ENCODE peak calls at places on chromosomes 4 and X, in eight cellular contexts. J is uterus; A is naive thymus-derived CD4-positive, alpha-beta T cell; X is transverse colon; M is neural progenitor cell; K is lower lobe of right lung; L is mesenchymal stem cell; R is CD4-positive, CD25-positive, alpha-beta regulatory T cell. B is an unnamed sample. For H3K9me3, the result is how much of the 10 kb centered on the place peaks cover.

GRCh38 chrX:109489174-109489573 is 7.3 kb upstream of the GUCY2F start:
- DNase-seq in J (no peak), A (no peak), X (no peak), M (no peak), K (no peak), L (no peak), R (no peak), B (no peak)

GRCh38 chr4:7418131-7418943 is 16.4 kb downstream of the PSAPL1 start:
- DNase-seq in J (no peak), A (no peak), X (peak), M (no peak), K (no peak), L (no peak), R (no peak), B (no peak)

GRCh38 chr4:148530114-148530513 is 87.9 kb upstream of the NR3C2 start:
- DNase-seq in J (no peak), A (no peak), X (no peak), M (no peak), K (no peak), L (no peak), R (no peak), B (no peak)

GRCh38 chr4:113809313-113809712 is 47.8 kb upstream of the CAMK2D start:
- DNase-seq in J (peak), A (no peak), X (peak), M (no peak), K (peak), L (peak), R (no peak), B (no peak)

GRCh38 chrX:18149454-18149853 is 71.2 kb downstream of the BEND2 start:
- DNase-seq in J (no peak), A (no peak), X (no peak), M (no peak), K (no peak), L (no peak), R (no peak), B (no peak)

GRCh38 chrX:129572422-129572821 is 32.4 kb downstream of the OCRL start:
- DNase-seq in J (no peak), A (no peak), X (no peak), M (no peak), K (no peak), L (no peak), R (no peak), B (no peak)

GRCh38 chr4:38860788-38861424 is 4.3 kb upstream of the TLR6 start:
- DNase-seq in J (no peak), A (peak), X (peak), M (peak), K (peak), L (no peak), R (peak), B (peak)

GRCh38 chr4:152590179-152591031 is 54.5 kb upstream of the FBXW7 start:
- DNase-seq in J (no peak), A (no peak), X (no peak), M (no peak), K (no peak), L (peak), R (no peak), B (peak)

DNA sequence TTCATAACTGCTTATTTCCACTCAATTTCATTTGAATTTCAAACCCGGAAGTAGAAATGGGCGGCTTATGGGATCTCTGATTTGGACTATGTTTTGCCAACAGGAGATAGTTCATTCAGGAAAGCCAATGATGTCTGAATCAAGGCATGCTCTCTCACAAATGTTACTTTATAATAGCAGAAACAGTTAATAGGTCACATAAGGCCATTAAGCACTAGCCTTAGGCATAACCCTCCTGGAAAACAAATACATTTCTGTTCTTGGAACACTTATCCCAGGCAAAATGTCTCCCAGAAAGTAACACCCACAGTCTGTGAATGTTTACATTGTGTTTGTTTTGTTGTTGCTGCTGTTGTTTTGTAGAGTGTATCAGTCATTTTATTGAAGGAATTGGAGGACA is 1347.2 kb upstream of the PCDH7 start:
- DNase-seq in J (no peak), A (no peak), X (no peak), M (no peak), K (no peak), L (no peak), R (no peak), B (no peak)
- H3K9me3 ChIP-seq in J (under half), A (under half), X (under half), M (under half), K (under half), L (under half), R (under half), B (under half)

GRCh38 chr4:19945501-19945900 is 306.2 kb upstream of the SLIT2 start:
- DNase-seq in J (no peak), A (no peak), X (no peak), M (no peak), K (no peak), L (no peak), R (no peak), B (no peak)

GRCh38 chr4:19944251-19944650 is 307.5 kb upstream of the SLIT2 start:
- DNase-seq in J (no peak), A (no peak), X (no peak), M (no peak), K (no peak), L (no peak), R (no peak), B (no peak)

GRCh38 chr4:19944806-19945205 is 306.9 kb upstream of the SLIT2 start:
- DNase-seq in J (no peak), A (no peak), X (no peak), M (peak), K (no peak), L (no peak), R (no peak), B (peak)

GRCh38 chr4:19947349-19947748 is 304.4 kb upstream of the SLIT2 start:
- DNase-seq in J (no peak), A (no peak), X (no peak), M (no peak), K (no peak), L (peak), R (no peak), B (peak)

DNA sequence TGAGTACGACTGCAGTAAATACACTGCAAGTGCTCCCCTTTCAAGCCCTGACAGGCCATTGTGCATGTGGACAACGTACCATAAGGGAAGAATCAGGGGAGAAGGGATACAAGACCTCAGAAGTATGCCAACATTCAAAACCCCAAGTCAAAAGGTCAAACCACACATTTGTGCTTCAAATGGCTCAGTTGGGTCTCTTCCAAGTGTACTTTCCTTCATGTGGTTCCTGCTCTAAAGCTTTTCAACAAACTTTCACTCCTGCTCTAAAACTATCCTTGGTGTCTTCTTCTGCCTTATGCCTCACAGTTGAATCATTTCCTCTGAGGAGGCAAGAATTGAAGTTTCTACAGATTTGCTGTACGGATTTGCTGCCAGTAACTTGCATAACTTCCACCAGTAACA is 305.7 kb upstream of the SLIT2 start:
- DNase-seq in J (no peak), A (no peak), X (no peak), M (no peak), K (no peak), L (peak), R (no peak), B (peak)
- H3K4me3 ChIP-seq in J (no peak), A (no peak), X (no peak), M (no peak), K (no peak), L (no peak), R (no peak), B (no peak)

DNA sequence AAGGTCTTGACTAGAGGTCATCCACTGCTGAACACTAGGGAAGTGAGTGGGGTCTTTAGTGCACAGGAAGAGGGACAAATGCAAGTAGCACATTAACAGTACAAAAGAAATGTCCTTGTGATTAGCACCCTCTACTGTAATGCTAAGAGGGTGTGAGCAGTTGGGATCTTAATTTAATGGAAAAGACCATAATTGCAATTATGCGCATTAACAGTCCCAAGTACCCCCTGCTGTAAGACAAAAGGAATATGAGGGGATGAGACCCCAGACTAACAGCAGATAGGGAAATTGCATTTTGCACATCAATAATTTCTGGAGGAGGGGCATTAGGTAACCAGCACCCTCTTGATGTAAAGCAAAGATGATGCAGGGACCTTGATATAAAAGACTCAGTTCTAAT is 285.0 kb downstream of the CHIC1 start:
- DNase-seq in J (no peak), A (no peak), X (no peak), M (no peak), K (no peak), L (no peak), R (no peak), B (no peak)
- H3K9me3 ChIP-seq in J (under half), A (under half), X (under half), M (under half), K (under half), L (under half), R (under half), B (under half)

GRCh38 chrX:66164470-66164869 is 423 bp downstream of the HEPH start:
- DNase-seq in J (no peak), A (no peak), X (no peak), M (peak), K (no peak), L (no peak), R (no peak), B (no peak)

GRCh38 chrX:66166671-66167070 is 2.6 kb downstream of the HEPH start:
- DNase-seq in J (no peak), A (no peak), X (no peak), M (no peak), K (no peak), L (no peak), R (no peak), B (no peak)

GRCh38 chrX:66163447-66163846 is 600 bp upstream of the HEPH start:
- DNase-seq in J (no peak), A (no peak), X (no peak), M (no peak), K (no peak), L (no peak), R (no peak), B (no peak)

GRCh38 chrX:66163849-66164401 is at the start of gene HEPH:
- DNase-seq in J (peak), A (no peak), X (peak), M (peak), K (no peak), L (peak), R (no peak), B (no peak)

GRCh38 chrX:66164931-66165330 is 884 bp downstream of the HEPH start:
- DNase-seq in J (no peak), A (no peak), X (no peak), M (no peak), K (no peak), L (no peak), R (no peak), B (no peak)
- H3K4me3 ChIP-seq in J (peak), A (no peak), X (peak), M (peak), K (peak), L (no peak), R (no peak), B (no peak)

GRCh38 chr4:14640476-14640875 is 361.8 kb upstream of the CPEB2 start:
- DNase-seq in J (no peak), A (no peak), X (no peak), M (no peak), K (no peak), L (no peak), R (no peak), B (no peak)
- H3K9me3 ChIP-seq in J (under half), A (under half), X (under half), M (under half), K (under half), L (under half), R (under half), B (under half)

GRCh38 chr4:184836613-184837012 is 10.8 kb upstream of the ACSL1 start:
- DNase-seq in J (no peak), A (no peak), X (no peak), M (no peak), K (no peak), L (no peak), R (no peak), B (no peak)

GRCh38 chr4:184833046-184833838 is 7.5 kb upstream of the ACSL1 start:
- DNase-seq in J (no peak), A (no peak), X (no peak), M (no peak), K (no peak), L (no peak), R (no peak), B (no peak)

GRCh38 chr4:184843984-184844554 is 18.3 kb upstream of the ACSL1 start:
- DNase-seq in J (no peak), A (no peak), X (no peak), M (no peak), K (no peak), L (no peak), R (no peak), B (no peak)

DNA sequence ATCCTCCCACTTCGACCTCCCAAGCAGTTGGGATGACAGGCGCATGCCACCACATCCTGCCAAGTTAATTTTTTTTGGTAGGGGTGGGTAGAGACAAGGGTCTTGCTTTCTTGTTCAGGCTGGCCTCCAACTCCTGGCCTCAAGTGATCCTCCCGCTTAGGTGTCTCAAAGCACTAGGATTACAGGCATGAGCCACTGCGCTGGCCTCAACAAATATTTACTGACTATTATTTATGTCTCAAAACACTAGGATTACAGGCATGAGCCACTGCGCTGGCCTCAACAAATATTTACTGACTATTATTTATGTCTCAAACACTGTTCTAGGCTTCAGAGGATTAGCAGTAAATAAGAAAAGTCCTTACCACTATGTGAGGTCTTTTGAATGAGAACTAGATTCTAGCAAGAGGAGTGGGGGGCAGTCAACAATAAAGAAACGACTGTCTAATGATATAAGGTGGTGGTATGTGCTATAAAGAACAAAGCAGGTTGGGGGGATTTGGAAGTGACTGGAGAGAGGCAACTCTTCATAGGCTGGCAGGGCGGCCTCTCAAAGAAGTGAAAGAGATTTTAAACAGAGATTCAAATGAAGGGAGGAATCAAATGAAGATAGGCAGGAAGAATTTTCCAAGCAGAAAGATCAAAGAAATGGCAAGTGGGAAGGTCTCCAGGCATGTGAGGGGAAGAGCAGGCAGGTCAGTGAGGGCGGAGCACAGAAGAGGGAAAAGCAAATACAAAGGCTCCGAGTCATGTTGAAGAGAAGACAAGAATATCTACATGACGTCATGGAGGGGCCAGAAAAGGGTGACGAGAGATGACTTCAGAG is 12.7 kb upstream of the ACSL1 start:
- DNase-seq in J (no peak), A (no peak), X (no peak), M (no peak), K (no peak), L (no peak), R (no peak), B (peak)
- H3K4me3 ChIP-seq in J (no peak), A (no peak), X (no peak), M (no peak), K (no peak), L (no peak), R (no peak), B (no peak)

DNA sequence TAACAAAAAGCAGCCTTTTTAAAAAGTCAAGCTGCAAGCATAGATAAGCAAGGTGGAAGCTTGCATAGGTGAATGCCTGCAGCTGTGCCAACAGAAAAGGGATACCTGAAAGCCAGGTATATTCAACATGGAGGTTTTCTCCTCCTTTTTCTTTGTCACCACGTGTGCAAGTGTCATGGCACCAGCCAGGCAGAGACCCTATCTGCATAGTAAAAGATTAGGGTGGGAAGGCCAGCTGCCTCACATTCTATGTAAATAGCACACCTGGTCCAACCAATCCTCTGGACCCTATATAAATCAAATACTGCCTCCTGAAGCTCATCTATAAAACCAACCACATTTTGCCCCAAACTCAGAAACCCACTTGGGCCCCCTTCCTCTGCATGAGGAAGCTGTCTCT is 28.0 kb upstream of the PLK4 start:
- DNase-seq in J (no peak), A (no peak), X (no peak), M (no peak), K (no peak), L (no peak), R (no peak), B (no peak)
- H3K9me3 ChIP-seq in J (under half), A (under half), X (under half), M (under half), K (under half), L (half or more), R (under half), B (under half)

GRCh38 chr4:138053601-138054322 is 188.4 kb downstream of the SLC7A11 start:
- DNase-seq in J (peak), A (no peak), X (no peak), M (no peak), K (no peak), L (peak), R (no peak), B (peak)
- H3K4me3 ChIP-seq in J (no peak), A (no peak), X (no peak), M (no peak), K (no peak), L (no peak), R (no peak), B (peak)

GRCh38 chr4:453267-453666 is 45.7 kb downstream of the ZNF721 start:
- DNase-seq in J (no peak), A (no peak), X (no peak), M (no peak), K (no peak), L (no peak), R (no peak), B (no peak)
- H3K9me3 ChIP-seq in J (under half), A (under half), X (half or more), M (half or more), K (half or more), L (half or more), R (half or more), B (under half)

B was measured in MG63.